ENCODE peak calls at places on chromosomes 7 and 10, in five cellular contexts. Y, C, Q, A and V are unnamed samples.

GRCh38 chr7:21256310-21256877 is 171.5 kb upstream of the SP4 start:
- DNase-seq in Y (peak), C (no peak), Q (no peak), A (no peak), V (no peak)

GRCh38 chr10:132543916-132544743 is 6.5 kb downstream of the INPP5A start:
- DNase-seq in Y (no peak), C (no peak), Q (no peak), A (no peak), V (no peak)

GRCh38 chr7:130930260-130930659 is 196.3 kb upstream of the KLF14 start:
- DNase-seq in Y (no peak), C (no peak), Q (no peak), A (no peak), V (no peak)

GRCh38 chr7:132546366-132547145 is 29.7 kb downstream of the PLXNA4 start:
- DNase-seq in Y (no peak), C (no peak), Q (no peak), A (no peak), V (no peak)

GRCh38 chr7:94584113-94584512 is 71.8 kb downstream of the SGCE start:
- DNase-seq in Y (no peak), C (no peak), Q (no peak), A (no peak), V (no peak)

GRCh38 chr10:102596506-102596971 is 47.7 kb upstream of the TRIM8 start:
- DNase-seq in Y (peak), C (no peak), Q (peak), A (peak), V (no peak)

GRCh38 chr7:5417106-5418071 is 6.2 kb downstream of the TNRC18 start:
- DNase-seq in Y (peak), C (no peak), Q (no peak), A (no peak), V (no peak)

GRCh38 chr10:46057038-46057437 is 11.0 kb upstream of the MSMB start:
- DNase-seq in Y (no peak), C (no peak), Q (no peak), A (no peak), V (no peak)

GRCh38 chr10:16777473-16778370 is 39.5 kb downstream of the RSU1 start:
- DNase-seq in Y (peak), C (no peak), Q (no peak), A (peak), V (no peak)

GRCh38 chr7:137828456-137828855 is 18.3 kb downstream of the DGKI start:
- DNase-seq in Y (no peak), C (no peak), Q (no peak), A (no peak), V (no peak)

GRCh38 chr7:137937202-137937560 is 64.7 kb downstream of the CREB3L2 start:
- DNase-seq in Y (peak), C (no peak), Q (no peak), A (no peak), V (no peak)

GRCh38 chr10:88113657-88114272 is 250.3 kb downstream of the PTEN start:
- DNase-seq in Y (no peak), C (no peak), Q (no peak), A (no peak), V (no peak)

GRCh38 chr10:114879541-114880158 is 58.1 kb downstream of the FHIP2A start:
- DNase-seq in Y (peak), C (no peak), Q (no peak), A (peak), V (no peak)